ENCODE peak calls at places on chromosomes 11 and 22, in six cellular contexts. N, V, C, X, D and W are unnamed samples.

GRCh38 chr11:79400717-79401330 is 40.0 kb downstream of the TENM4 start:
- DNase-seq in N (peak; percentile 14), V (peak; percentile 65), C (peak; percentile 46), X (peak; percentile 52), D (peak; percentile 45), W (no peak)

GRCh38 chr11:9253086-9253485 is 12.1 kb downstream of the DENND5A start:
- DNase-seq in N (no peak), V (no peak), C (no peak), X (no peak), D (no peak), W (no peak)

GRCh38 chr11:14242198-14242597 is 116.8 kb downstream of the RRAS2 start:
- DNase-seq in N (no peak), V (no peak), C (no peak), X (no peak), D (no peak), W (no peak)

GRCh38 chr11:43576834-43577521 is 103.6 kb upstream of the HSD17B12 start:
- DNase-seq in N (peak; percentile 77), V (no peak), C (peak; percentile 73), X (peak; percentile 8), D (no peak), W (no peak)

GRCh38 chr11:119509277-119509841 is 86.4 kb upstream of the THY1 start:
- DNase-seq in N (peak; percentile 56), V (no peak), C (no peak), X (no peak), D (peak; percentile 29), W (no peak)

GRCh38 chr11:76744186-76745058 is 38.7 kb upstream of the TSKU start:
- DNase-seq in N (peak; percentile 32), V (no peak), C (peak; percentile 38), X (no peak), D (no peak), W (no peak)

GRCh38 chr22:46499798-46500174 is 37.6 kb downstream of the CELSR1 start:
- DNase-seq in N (no peak), V (peak; percentile 42), C (peak; percentile 2), X (no peak), D (no peak), W (no peak)

GRCh38 chr11:1751999-1752906 is 1.9 kb upstream of the IFITM10 start:
- DNase-seq in N (no peak), V (no peak), C (no peak), X (no peak), D (no peak), W (no peak)

GRCh38 chr11:85619497-85619896 is 7.6 kb downstream of the DLG2 start:
- DNase-seq in N (no peak), V (no peak), C (no peak), X (no peak), D (peak; percentile 31), W (no peak)

GRCh38 chr22:37618072-37618656 is 9.5 kb downstream of the GGA1 start:
- DNase-seq in N (no peak), V (no peak), C (no peak), X (no peak), D (no peak), W (no peak)

GRCh38 chr11:2137202-2138071 is 1.8 kb downstream of the IGF2 start:
- DNase-seq in N (peak; percentile 97), V (peak; percentile 89), C (peak; percentile 90), X (peak; percentile 12), D (peak; percentile 20), W (no peak)

GRCh38 chr11:46513934-46514342 is 79.9 kb downstream of the AMBRA1 start:
- DNase-seq in N (no peak), V (peak; percentile 56), C (peak; percentile 62), X (no peak), D (peak; percentile 83), W (no peak)

GRCh38 chr11:36411202-36411640 is 98.9 kb downstream of the TRAF6 start:
- DNase-seq in N (no peak), V (no peak), C (no peak), X (no peak), D (no peak), W (no peak)

GRCh38 chr11:122711831-122712378 is 56.4 kb downstream of the UBASH3B start:
- DNase-seq in N (peak; percentile 73), V (no peak), C (peak; percentile 38), X (peak; percentile 49), D (peak; percentile 53), W (no peak)

GRCh38 chr11:103845331-103845730 is 191.1 kb upstream of the DDI1 start:
- DNase-seq in N (no peak), V (no peak), C (no peak), X (no peak), D (no peak), W (no peak)

GRCh38 chr11:116535120-116535519 is 237.7 kb downstream of the BUD13 start:
- DNase-seq in N (no peak), V (no peak), C (no peak), X (no peak), D (no peak), W (no peak)

GRCh38 chr11:108220721-108221346 is 1.6 kb downstream of the NPAT start:
- DNase-seq in N (peak; percentile 39), V (no peak), C (no peak), X (no peak), D (no peak), W (no peak)

GRCh38 chr22:45949921-45950320 is 27.0 kb downstream of the WNT7B start:
- DNase-seq in N (no peak), V (no peak), C (no peak), X (no peak), D (no peak), W (no peak)

GRCh38 chr11:10456519-10456918 is 1.5 kb downstream of the AMPD3 start:
- DNase-seq in N (no peak), V (no peak), C (no peak), X (no peak), D (no peak), W (no peak)

GRCh38 chr22:21951931-21952465 is 650 bp downstream of the PPM1F start:
- DNase-seq in N (peak; percentile 65), V (no peak), C (peak; percentile 68), X (peak; percentile 54), D (peak; percentile 44), W (no peak)

GRCh38 chr11:12271826-12272366 is 105.5 kb upstream of the PARVA start:
- DNase-seq in N (no peak), V (no peak), C (no peak), X (no peak), D (no peak), W (no peak)

GRCh38 chr22:25334091-25334490 is 114.7 kb downstream of the CRYBB2 start:
- DNase-seq in N (peak; percentile 7), V (no peak), C (peak; percentile 53), X (no peak), D (peak; percentile 21), W (no peak)

GRCh38 chr22:29311468-29312217 is 3.9 kb downstream of the RASL10A start:
- DNase-seq in N (no peak), V (peak; percentile 84), C (no peak), X (no peak), D (no peak), W (no peak)

GRCh38 chr11:96254087-96254486 is 88.9 kb downstream of the MAML2 start:
- DNase-seq in N (no peak), V (no peak), C (no peak), X (no peak), D (peak; percentile 65), W (no peak)

GRCh38 chr22:46180370-46181137 is 30.2 kb downstream of the PPARA start:
- DNase-seq in N (peak; percentile 9), V (no peak), C (no peak), X (no peak), D (no peak), W (no peak)

GRCh38 chr11:129894281-129895125 is 875 bp downstream of the NFRKB start:
- DNase-seq in N (no peak), V (no peak), C (peak; percentile 28), X (no peak), D (peak; percentile 14), W (no peak)

GRCh38 chr11:47992959-47993820 is 12.8 kb downstream of the PTPRJ start:
- DNase-seq in N (no peak), V (peak; percentile 60), C (peak; percentile 62), X (peak; percentile 54), D (no peak), W (no peak)

GRCh38 chr22:47301820-47302475 is 539.5 kb downstream of the TBC1D22A start:
- DNase-seq in N (no peak), V (no peak), C (no peak), X (no peak), D (no peak), W (no peak)

GRCh38 chr11:131749100-131749499 is 378.7 kb downstream of the NTM start:
- DNase-seq in N (peak; percentile 60), V (no peak), C (no peak), X (no peak), D (peak; percentile 24), W (no peak)

GRCh38 chr22:40637181-40638150 is 947 bp upstream of the MRTFA start:
- DNase-seq in N (peak; percentile 84), V (no peak), C (peak; percentile 65), X (no peak), D (no peak), W (peak; percentile 22)

GRCh38 chr11:77371646-77372045 is 70.2 kb upstream of the GDPD4 start:
- DNase-seq in N (no peak), V (no peak), C (no peak), X (no peak), D (no peak), W (no peak)

DNA sequence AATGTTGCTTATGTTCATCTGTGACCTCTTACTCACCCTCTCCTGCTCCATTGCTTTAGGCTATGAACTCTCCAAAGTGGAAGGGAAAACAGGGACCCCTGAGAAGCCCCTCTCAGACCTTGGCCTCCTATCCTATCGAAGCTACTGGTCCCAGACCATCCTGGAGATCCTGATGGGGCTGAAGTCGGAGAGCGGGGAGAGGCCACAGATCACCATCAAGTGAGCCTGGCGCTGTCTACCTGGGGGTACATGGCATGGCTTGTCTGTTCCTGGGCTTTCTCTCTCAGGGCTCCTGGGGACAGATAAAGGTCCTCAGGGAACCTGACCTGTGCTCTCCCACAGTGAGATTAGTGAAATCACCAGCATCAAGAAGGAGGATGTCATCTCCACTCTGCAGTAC is 2.1 kb downstream of the RNASEH2C start:
- DNase-seq in N (no peak), V (no peak), C (no peak), X (no peak), D (no peak), W (no peak)
- H3K4me3 ChIP-seq in N (peak overlapping the region; percentile 93), V (no peak overlapping the region), C (no peak overlapping the region), X (no peak overlapping the region), D (no peak overlapping the region), W (no peak overlapping the region)

DNA sequence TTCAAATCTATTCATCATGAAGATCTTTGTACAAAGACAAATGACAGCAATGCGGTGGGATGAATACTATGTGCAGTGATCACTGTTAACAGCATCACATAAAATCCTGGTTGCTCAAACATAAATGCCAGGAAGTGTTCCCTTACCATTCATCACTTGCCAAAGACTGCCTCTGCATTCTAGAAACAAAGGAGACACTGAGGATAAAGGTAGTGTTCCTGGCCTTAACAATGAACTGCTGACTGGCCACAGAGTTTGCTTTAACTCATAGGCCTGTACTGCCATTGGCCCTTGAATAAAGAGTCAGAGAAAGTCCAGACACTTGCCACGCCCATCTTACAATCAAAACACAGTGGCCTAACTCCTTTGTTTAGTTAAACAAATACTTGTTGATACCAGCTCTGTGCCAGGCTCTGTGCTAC is 29.5 kb downstream of the C2CD3 start:
- DNase-seq in N (no peak), V (no peak), C (peak; percentile 5), X (peak; percentile 32), D (peak; percentile 82), W (no peak)
- H3K4me1 ChIP-seq in N (peaks cover 35% of the 10 kb centered on the region), V (peaks cover 16% of the 10 kb centered on the region), C (peaks cover 24% of the 10 kb centered on the region), X (peaks cover 45% of the 10 kb centered on the region), D (peaks cover 41% of the 10 kb centered on the region), W (no peaks in the 10 kb centered on the region)

GRCh38 chr11:720017-720641 is 14.1 kb downstream of the EPS8L2 start:
- DNase-seq in N (no peak), V (no peak), C (no peak), X (no peak), D (no peak), W (no peak)
- H3K36me3 ChIP-seq in N (no peaks in the 10 kb centered on the region), V (peaks cover 16% of the 10 kb centered on the region), C (no peaks in the 10 kb centered on the region), X (no peaks in the 10 kb centered on the region), D (peaks cover 18% of the 10 kb centered on the region), W (no peaks in the 10 kb centered on the region)

GRCh38 chr11:29119116-29119515 is 897.7 kb downstream of the KCNA4 start:
- DNase-seq in N (peak; percentile 50), V (no peak), C (peak; percentile 5), X (no peak), D (no peak), W (no peak)
- H3K4me3 ChIP-seq in N (no peak overlapping the region), V (no peak overlapping the region), C (no peak overlapping the region), X (no peak overlapping the region), D (no peak overlapping the region), W (no peak overlapping the region)